ENCODE peak calls at places on chromosome 11, in nine cellular contexts. T is pancreas, Q is heart right ventricle, C is gastrocnemius medialis, H is fibroblast of lung, R is body of pancreas, V is psoas muscle, B is esophagus squamous epithelium, M is right lobe of liver. J is an unnamed sample.
A peak's percentile ranks its signal among the peaks of the same experiment; 100 is the strongest.

GRCh38 chr11:11436715-11437313 is 83.8 kb upstream of the CSNK2A3 start:
- DNase-seq in T (no peak), Q (peak; percentile 36), C (no peak), H (no peak), R (peak; percentile 33), V (no peak), B (no peak), M (peak; percentile 87), J (no peak)

GRCh38 chr11:12602421-12602820 is 71.8 kb upstream of the TEAD1 start:
- DNase-seq in T (no peak), Q (no peak), C (no peak), H (peak; percentile 71), R (no peak), V (no peak), B (no peak), M (no peak), J (no peak)

GRCh38 chr11:31117038-31117437 is 252.5 kb downstream of the DCDC1 start:
- DNase-seq in T (no peak), Q (no peak), C (no peak), H (no peak), R (no peak), V (no peak), B (no peak), M (no peak), J (no peak)

GRCh38 chr11:112279901-112280267 is 19.2 kb upstream of the PLET1 start:
- DNase-seq in T (peak; percentile 39), Q (peak; percentile 80), C (peak; percentile 19), H (peak; percentile 59), R (peak; percentile 74), V (peak; percentile 75), B (no peak), M (peak; percentile 82), J (no peak)

GRCh38 chr11:18765554-18765953 is 26.0 kb downstream of the PTPN5 start:
- DNase-seq in T (no peak), Q (no peak), C (no peak), H (peak; percentile 52), R (no peak), V (no peak), B (no peak), M (no peak), J (no peak)

GRCh38 chr11:86769219-86769618 is 31.1 kb upstream of the PRSS23 start:
- DNase-seq in T (no peak), Q (no peak), C (no peak), H (no peak), R (no peak), V (no peak), B (no peak), M (no peak), J (no peak)

GRCh38 chr11:70528046-70528793 is 129.9 kb downstream of the CTTN start:
- DNase-seq in T (no peak), Q (no peak), C (no peak), H (no peak), R (no peak), V (peak; percentile 25), B (no peak), M (peak; percentile 50), J (no peak)

GRCh38 chr11:119363874-119364590 is 17.5 kb downstream of the USP2 start:
- DNase-seq in T (peak; percentile 59), Q (peak; percentile 79), C (no peak), H (no peak), R (peak; percentile 77), V (peak; percentile 83), B (no peak), M (peak; percentile 85), J (peak; percentile 74)

GRCh38 chr11:1834791-1835670 is at the start of gene SYT8:
- DNase-seq in T (peak; percentile 48), Q (peak; percentile 13), C (no peak), H (no peak), R (peak; percentile 69), V (peak; percentile 52), B (no peak), M (peak; percentile 57), J (no peak)
- H3K4me3 ChIP-seq in T (no peak within 1 kb of the TSS), Q (no peak within 1 kb of the TSS), C (no peak within 1 kb of the TSS), H (no peak within 1 kb of the TSS), R (no peak within 1 kb of the TSS), V (no peak within 1 kb of the TSS), B (peak within 1 kb of the TSS; percentile 23), M (no peak within 1 kb of the TSS), J (no peak within 1 kb of the TSS)

DNA sequence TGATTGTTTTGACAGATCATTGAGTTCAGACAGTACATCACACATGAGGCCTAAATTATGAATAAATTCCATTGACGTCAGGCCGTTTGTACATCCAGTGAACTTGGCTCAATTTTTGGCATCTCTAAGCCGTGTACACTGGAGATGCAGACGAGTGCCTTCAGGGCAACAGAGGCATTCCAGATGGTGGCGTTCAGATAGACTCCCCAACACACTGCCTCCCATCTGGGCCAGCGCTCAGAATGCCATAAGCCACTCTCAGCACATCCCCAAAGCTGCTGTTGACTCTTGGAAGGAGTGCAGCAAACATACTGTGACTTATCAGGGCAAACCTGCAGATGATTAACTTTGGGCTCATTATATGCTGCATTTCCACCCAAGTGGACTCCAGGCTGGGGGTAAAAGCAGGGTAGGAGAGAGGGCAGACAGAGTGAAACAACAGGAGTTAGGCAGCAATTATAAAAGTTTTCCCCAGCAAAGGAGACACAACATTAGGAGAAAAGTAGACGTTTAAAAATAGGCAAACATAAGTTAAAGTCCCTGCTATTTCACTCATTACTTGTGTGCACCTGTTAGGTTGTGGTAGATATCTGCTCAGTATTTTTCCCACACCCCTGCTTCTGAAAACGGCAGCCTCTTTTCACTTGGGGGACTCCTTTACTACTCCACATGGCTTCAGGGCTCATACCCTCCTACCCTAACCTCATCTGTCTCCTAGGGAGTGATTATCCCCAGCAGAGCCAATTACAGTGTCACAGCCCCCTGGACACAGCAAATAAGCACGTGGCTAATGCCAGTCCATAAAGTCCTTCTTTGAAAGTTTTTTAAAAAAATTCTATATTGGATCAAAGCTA is 60.1 kb upstream of the PDE3B start:
- DNase-seq in T (peak; percentile 34), Q (peak; percentile 29), C (no peak), H (peak; percentile 4), R (peak; percentile 53), V (no peak), B (no peak), M (peak; percentile 72), J (no peak)
- H3K27ac ChIP-seq in T (peak overlapping the region; percentile 24), Q (no peak overlapping the region), C (no peak overlapping the region), H (no peak overlapping the region), R (peak overlapping the region; percentile 19), V (no peak overlapping the region), B (peak overlapping the region; percentile 56), M (peak overlapping the region; percentile 96), J (no peak overlapping the region)

GRCh38 chr11:45211732-45212131 is 65.3 kb downstream of the PRDM11 start:
- DNase-seq in T (no peak), Q (no peak), C (no peak), H (no peak), R (no peak), V (no peak), B (no peak), M (no peak), J (no peak)

GRCh38 chr11:45210846-45211245 is 64.4 kb downstream of the PRDM11 start:
- DNase-seq in T (no peak), Q (no peak), C (no peak), H (no peak), R (no peak), V (peak; percentile 61), B (no peak), M (no peak), J (no peak)

GRCh38 chr11:45213316-45213665 is 66.9 kb downstream of the PRDM11 start:
- DNase-seq in T (no peak), Q (no peak), C (no peak), H (no peak), R (no peak), V (no peak), B (no peak), M (no peak), J (no peak)

GRCh38 chr11:45213717-45214116 is 67.3 kb downstream of the PRDM11 start:
- DNase-seq in T (no peak), Q (no peak), C (no peak), H (no peak), R (no peak), V (peak; percentile 59), B (no peak), M (no peak), J (no peak)

DNA sequence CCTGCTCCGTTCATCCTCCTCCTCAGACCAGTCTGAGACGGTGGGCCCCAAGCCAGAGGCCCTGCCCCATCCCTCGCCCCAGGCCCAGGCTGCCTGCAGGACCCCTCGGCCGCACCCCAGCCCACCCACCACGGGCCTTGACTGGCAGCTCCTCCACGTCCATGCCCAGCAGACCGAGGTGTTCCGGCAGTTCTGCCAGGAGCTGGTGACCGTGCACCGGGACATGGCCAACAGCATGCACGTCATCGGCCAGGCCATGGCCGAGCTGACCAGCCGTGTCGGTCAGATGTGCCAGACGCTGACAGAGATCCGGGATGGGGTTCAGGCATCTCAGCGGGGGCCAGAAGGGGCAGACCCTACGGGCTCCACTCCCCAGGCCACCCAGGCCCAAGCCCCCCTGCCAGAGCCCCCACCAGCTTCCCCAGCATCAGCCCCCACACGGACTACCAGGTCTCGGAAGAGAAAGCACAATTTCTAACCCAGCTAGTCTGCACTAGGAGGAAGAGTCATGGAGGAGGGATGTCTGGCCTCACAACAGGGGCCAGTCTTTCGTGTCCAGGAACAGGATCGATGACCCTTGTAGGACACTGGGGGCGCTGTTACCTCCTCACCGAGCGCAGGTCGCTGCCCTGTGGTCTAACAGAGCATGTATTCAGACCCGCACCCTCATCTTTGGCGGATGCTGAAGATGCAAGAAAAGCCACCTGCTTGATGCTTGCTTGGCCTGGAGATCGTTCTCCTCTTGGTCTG is 66.3 kb downstream of the PRDM11 start:
- DNase-seq in T (no peak), Q (no peak), C (no peak), H (no peak), R (no peak), V (peak; percentile 61), B (no peak), M (no peak), J (no peak)
- TF ChIP-seq CTCF in T (no peak), Q (no peak), C (no peak), H (peak; percentile 15), R (no peak), V (no peak), B (no peak), M (no peak), J (no peak)

GRCh38 chr11:9092085-9092484 is 686 bp upstream of the SCUBE2 start:
- DNase-seq in T (no peak), Q (no peak), C (no peak), H (no peak), R (no peak), V (no peak), B (no peak), M (no peak), J (no peak)
- H3K4me3 ChIP-seq in T (peak overlapping the region; percentile 59), Q (no peak overlapping the region), C (peak overlapping the region; percentile 48), H (peak overlapping the region; percentile 28), R (no peak overlapping the region), V (peak overlapping the region; percentile 68), B (no peak overlapping the region), M (no peak overlapping the region), J (no peak overlapping the region)

GRCh38 chr11:126843096-126843495 is 157.5 kb downstream of the KIRREL3 start:
- DNase-seq in T (no peak), Q (no peak), C (no peak), H (no peak), R (no peak), V (no peak), B (no peak), M (no peak), J (no peak)
- H3K27ac ChIP-seq in T (no peak overlapping the region), Q (no peak overlapping the region), C (no peak overlapping the region), H (no peak overlapping the region), R (no peak overlapping the region), V (no peak overlapping the region), B (no peak overlapping the region), M (no peak overlapping the region), J (no peak overlapping the region)

GRCh38 chr11:63906585-63906984 is 10.4 kb downstream of the RCOR2 start:
- DNase-seq in T (no peak), Q (no peak), C (no peak), H (no peak), R (peak; percentile 50), V (no peak), B (no peak), M (no peak), J (no peak)
- TF ChIP-seq CTCF in T (peak; percentile 12), Q (peak; percentile 36), C (no peak), H (peak; percentile 13), R (peak; percentile 6), V (no peak), B (no peak), M (peak; percentile 20), J (no peak)